ENCODE peak calls at places on chromosomes 1 and 21, in four cellular contexts. Q is fibroblast of mammary gland; B is stimulated activated CD8-positive, alpha-beta memory T cell treated with anti-CD3 and anti-CD28 coated beads, Interleukin-2, amount 100 ng/mL, for 1 hour; E is GM23338. K is an unnamed sample.

GRCh38 chr1:222369991-222370910 is 177.7 kb downstream of the HHIPL2 start:
- DNase-seq in Q (peak), B (no peak), E (no peak), K (no peak)

GRCh38 chr1:225888898-225889690 is at the start of gene LEFTY1:
- DNase-seq in Q (no peak), B (no peak), E (peak), K (peak)

GRCh38 chr1:26833432-26834405 is 7.2 kb downstream of the ZDHHC18 start:
- DNase-seq in Q (no peak), B (peak), E (no peak), K (no peak)

GRCh38 chr1:198492872-198493271 is 47.6 kb downstream of the ATP6V1G3 start:
- DNase-seq in Q (peak), B (no peak), E (no peak), K (no peak)

GRCh38 chr1:166350490-166350889 is 183.7 kb upstream of the FAM78B start:
- DNase-seq in Q (no peak), B (no peak), E (peak), K (peak)

GRCh38 chr1:35577071-35577998 is 4.2 kb downstream of the TFAP2E start:
- DNase-seq in Q (peak), B (peak), E (peak), K (peak)

GRCh38 chr1:200780545-200781444 is 42.1 kb downstream of the CAMSAP2 start:
- DNase-seq in Q (peak), B (no peak), E (peak), K (no peak)

GRCh38 chr1:52345252-52345651 is 20.8 kb downstream of the CC2D1B start:
- DNase-seq in Q (no peak), B (no peak), E (no peak), K (no peak)

GRCh38 chr21:44930543-44930981 is 9.3 kb upstream of the SLX9 start:
- DNase-seq in Q (no peak), B (no peak), E (no peak), K (no peak)

GRCh38 chr1:45282346-45282745 is 44.3 kb upstream of the HPDL start:
- DNase-seq in Q (peak), B (no peak), E (no peak), K (no peak)

GRCh38 chr1:237041795-237042466 is at the start of gene RYR2:
- DNase-seq in Q (no peak), B (no peak), E (peak), K (peak)

GRCh38 chr1:33997127-33998047 is 133.5 kb downstream of the HMGB4 start:
- DNase-seq in Q (no peak), B (no peak), E (no peak), K (no peak)

GRCh38 chr1:174990382-174990999 is 9.3 kb upstream of the CACYBP start:
- DNase-seq in Q (peak), B (no peak), E (no peak), K (no peak)

GRCh38 chr1:12130466-12131130 is 36.2 kb upstream of the TNFRSF1B start:
- DNase-seq in Q (no peak), B (no peak), E (no peak), K (no peak)

GRCh38 chr21:42496839-42497202 is 797 bp upstream of the RSPH1 start:
- DNase-seq in Q (peak), B (no peak), E (peak), K (peak)

GRCh38 chr1:9782897-9783296 is 40.9 kb downstream of the CLSTN1 start:
- DNase-seq in Q (no peak), B (no peak), E (no peak), K (no peak)

GRCh38 chr1:1219341-1219740 is 5.4 kb upstream of the TNFRSF4 start:
- DNase-seq in Q (no peak), B (no peak), E (no peak), K (no peak)

GRCh38 chr1:24932284-24932683 is 2.2 kb upstream of the RUNX3 start:
- DNase-seq in Q (peak), B (no peak), E (peak), K (peak)

GRCh38 chr1:200090252-200091159 is 63.0 kb downstream of the NR5A2 start:
- DNase-seq in Q (peak), B (no peak), E (peak), K (peak)

GRCh38 chr1:70745199-70745598 is 302.4 kb downstream of the PTGER3 start:
- DNase-seq in Q (peak), B (no peak), E (peak), K (peak)

GRCh38 chr21:34128124-34128523 is 54.7 kb downstream of the MRPS6 start:
- DNase-seq in Q (no peak), B (no peak), E (no peak), K (no peak)

GRCh38 chr21:33374080-33374873 is 28.9 kb upstream of the IFNGR2 start:
- DNase-seq in Q (peak), B (peak), E (peak), K (peak)

GRCh38 chr1:218887141-218887925 is 286.3 kb upstream of the LYPLAL1 start:
- DNase-seq in Q (no peak), B (no peak), E (no peak), K (no peak)

K was measured in H9.